ENCODE peak calls at places on chromosomes 7 and 10, in seven cellular contexts. One of them, this sample, is unnamed.

GRCh38 chr10:31142026-31142425 is 110.4 kb upstream of the ZNF438 start:
- DNase-seq in H54: peak
- DNase-seq in lower leg skin: no peak
- DNase-seq in tibial nerve: no peak
- DNase-seq in adrenal gland: no peak
- DNase-seq in ovary: no peak
- DNase-seq in upper lobe of left lung: no peak
- DNase-seq in this sample: no peak

GRCh38 chr10:78892383-78893191 is 176.2 kb upstream of the ZMIZ1 start:
- DNase-seq in H54: peak
- DNase-seq in lower leg skin: peak
- DNase-seq in tibial nerve: no peak
- DNase-seq in adrenal gland: no peak
- DNase-seq in ovary: no peak
- DNase-seq in upper lobe of left lung: no peak
- DNase-seq in this sample: no peak

GRCh38 chr10:27157150-27157549 is 2.0 kb downstream of the MASTL start:
- DNase-seq in H54: no peak
- DNase-seq in lower leg skin: no peak
- DNase-seq in tibial nerve: no peak
- DNase-seq in adrenal gland: no peak
- DNase-seq in ovary: no peak
- DNase-seq in upper lobe of left lung: no peak
- DNase-seq in this sample: no peak

GRCh38 chr7:138396251-138397070 is 63.6 kb upstream of the TRIM24 start:
- DNase-seq in H54: no peak
- DNase-seq in lower leg skin: no peak
- DNase-seq in tibial nerve: no peak
- DNase-seq in adrenal gland: no peak
- DNase-seq in ovary: no peak
- DNase-seq in upper lobe of left lung: no peak
- DNase-seq in this sample: no peak

GRCh38 chr7:47482013-47482761 is 99.7 kb downstream of the TNS3 start:
- DNase-seq in H54: peak
- DNase-seq in lower leg skin: no peak
- DNase-seq in tibial nerve: no peak
- DNase-seq in adrenal gland: peak
- DNase-seq in ovary: no peak
- DNase-seq in upper lobe of left lung: no peak
- DNase-seq in this sample: peak

GRCh38 chr10:114029655-114030054 is 14.0 kb upstream of the ADRB1 start:
- DNase-seq in H54: no peak
- DNase-seq in lower leg skin: no peak
- DNase-seq in tibial nerve: no peak
- DNase-seq in adrenal gland: no peak
- DNase-seq in ovary: no peak
- DNase-seq in upper lobe of left lung: no peak
- DNase-seq in this sample: no peak

GRCh38 chr10:94183666-94184264 is 179.0 kb downstream of the NOC3L start:
- DNase-seq in H54: peak
- DNase-seq in lower leg skin: no peak
- DNase-seq in tibial nerve: no peak
- DNase-seq in adrenal gland: no peak
- DNase-seq in ovary: no peak
- DNase-seq in upper lobe of left lung: no peak
- DNase-seq in this sample: no peak

GRCh38 chr10:72310636-72311035 is 36.9 kb downstream of the DDIT4 start:
- DNase-seq in H54: no peak
- DNase-seq in lower leg skin: no peak
- DNase-seq in tibial nerve: no peak
- DNase-seq in adrenal gland: no peak
- DNase-seq in ovary: no peak
- DNase-seq in upper lobe of left lung: no peak
- DNase-seq in this sample: no peak

GRCh38 chr10:69051303-69051702 is 36.6 kb upstream of the SRGN start:
- DNase-seq in H54: no peak
- DNase-seq in lower leg skin: no peak
- DNase-seq in tibial nerve: no peak
- DNase-seq in adrenal gland: peak
- DNase-seq in ovary: no peak
- DNase-seq in upper lobe of left lung: no peak
- DNase-seq in this sample: no peak

GRCh38 chr7:5425507-5426225 is 2.0 kb upstream of the TNRC18 start:
- DNase-seq in H54: peak
- DNase-seq in lower leg skin: peak
- DNase-seq in tibial nerve: peak
- DNase-seq in adrenal gland: peak
- DNase-seq in ovary: peak
- DNase-seq in upper lobe of left lung: peak
- DNase-seq in this sample: peak
- TF ChIP-seq POLR2A in H54: peak
- TF ChIP-seq POLR2A in lower leg skin: no peak
- TF ChIP-seq POLR2A in tibial nerve: peak
- TF ChIP-seq POLR2A in adrenal gland: peak
- TF ChIP-seq POLR2A in ovary: peak
- TF ChIP-seq POLR2A in upper lobe of left lung: peak
- TF ChIP-seq POLR2A in this sample: no peak

GRCh38 chr10:24465899-24466615 is 257.1 kb downstream of the KIAA1217 start:
- DNase-seq in H54: peak
- DNase-seq in lower leg skin: no peak
- DNase-seq in tibial nerve: no peak
- DNase-seq in adrenal gland: peak
- DNase-seq in ovary: no peak
- DNase-seq in upper lobe of left lung: no peak
- DNase-seq in this sample: peak
- TF ChIP-seq POLR2A in H54: no peak
- TF ChIP-seq POLR2A in lower leg skin: no peak
- TF ChIP-seq POLR2A in tibial nerve: no peak
- TF ChIP-seq POLR2A in adrenal gland: no peak
- TF ChIP-seq POLR2A in ovary: no peak
- TF ChIP-seq POLR2A in upper lobe of left lung: no peak
- TF ChIP-seq POLR2A in this sample: no peak

DNA sequence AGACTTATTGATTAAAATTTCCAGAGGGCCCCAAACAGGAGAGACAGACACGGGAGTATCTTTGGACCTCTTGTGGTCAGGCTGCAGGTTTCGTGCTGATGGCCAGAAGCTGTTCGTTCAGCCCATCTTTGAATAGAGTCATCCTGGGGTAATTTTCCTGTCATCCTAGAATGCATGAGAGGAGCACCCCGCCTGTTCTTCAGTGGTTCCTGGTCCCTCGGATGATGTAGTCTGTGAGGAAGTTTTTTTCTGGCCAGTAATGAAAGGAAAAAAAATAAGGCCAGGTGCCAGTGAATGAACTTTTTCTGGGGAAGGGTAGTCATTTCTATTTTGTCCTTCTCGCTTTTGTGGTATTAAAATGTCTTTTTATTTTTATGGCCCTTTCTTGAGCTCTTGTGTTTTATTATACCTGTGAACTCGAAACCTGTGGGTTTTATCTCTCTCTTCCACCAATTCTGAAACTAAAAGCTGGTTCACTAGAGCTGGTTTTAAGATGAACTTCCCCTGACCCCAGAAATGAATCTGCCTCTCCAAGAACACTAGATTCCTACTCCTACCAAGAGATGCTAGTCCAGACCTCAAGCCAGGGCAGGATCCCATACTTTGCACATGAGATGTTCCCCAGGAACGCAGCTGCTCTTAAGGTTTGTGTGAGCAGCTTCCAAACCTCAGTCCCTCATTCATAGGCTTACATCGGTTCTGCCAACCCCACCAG is 15.4 kb upstream of the MEST start:
- DNase-seq in H54: no peak
- DNase-seq in lower leg skin: no peak
- DNase-seq in tibial nerve: no peak
- DNase-seq in adrenal gland: no peak
- DNase-seq in ovary: no peak
- DNase-seq in upper lobe of left lung: no peak
- DNase-seq in this sample: no peak
- TF ChIP-seq POLR2A in H54: no peak
- TF ChIP-seq POLR2A in lower leg skin: no peak
- TF ChIP-seq POLR2A in tibial nerve: no peak
- TF ChIP-seq POLR2A in adrenal gland: no peak
- TF ChIP-seq POLR2A in ovary: no peak
- TF ChIP-seq POLR2A in upper lobe of left lung: no peak
- TF ChIP-seq POLR2A in this sample: no peak

GRCh38 chr7:25553580-25554274 is 325.4 kb upstream of the NPVF start:
- DNase-seq in H54: no peak
- DNase-seq in lower leg skin: no peak
- DNase-seq in tibial nerve: no peak
- DNase-seq in adrenal gland: no peak
- DNase-seq in ovary: no peak
- DNase-seq in upper lobe of left lung: no peak
- DNase-seq in this sample: no peak
- TF ChIP-seq POLR2A in H54: no peak
- TF ChIP-seq POLR2A in lower leg skin: no peak
- TF ChIP-seq POLR2A in tibial nerve: no peak
- TF ChIP-seq POLR2A in adrenal gland: no peak
- TF ChIP-seq POLR2A in ovary: no peak
- TF ChIP-seq POLR2A in upper lobe of left lung: no peak
- TF ChIP-seq POLR2A in this sample: no peak

This sample was measured in erythroblast.